ENCODE peak calls at places on chromosomes 7 and 10, in eight cellular contexts. N, V, S, H, W, O, U and Q are unnamed samples.

GRCh38 chr10:14748471-14748870 is 26.2 kb downstream of the FAM107B start:
- DNase-seq in W (no peak), S (no peak), N (no peak), O (no peak), H (no peak), V (no peak), U (no peak), Q (no peak)

GRCh38 chr7:24831240-24831639 is 74.0 kb upstream of the GSDME start:
- DNase-seq in V (peak; percentile 58), N (no peak), S (no peak), W (no peak), O (no peak), U (peak; percentile 74), H (peak; percentile 84), Q (no peak)

GRCh38 chr10:13707156-13707881 is 120.6 kb downstream of the PRPF18 start:
- DNase-seq in S (no peak), V (no peak), H (peak; percentile 87), N (no peak), U (peak; percentile 80), O (peak; percentile 58), W (no peak), Q (no peak)

GRCh38 chr7:84232653-84233052 is 38.1 kb upstream of the SEMA3A start:
- DNase-seq in W (no peak), H (peak; percentile 52), O (no peak), N (no peak), U (peak; percentile 62), S (no peak), V (no peak), Q (no peak)

GRCh38 chr7:37493123-37493522 is 44.5 kb upstream of the ELMO1 start:
- DNase-seq in H (no peak), O (no peak), U (no peak), S (no peak), N (no peak), V (no peak), W (no peak), Q (no peak)

GRCh38 chr10:91462423-91462822 is 52.3 kb downstream of the HECTD2 start:
- DNase-seq in O (no peak), N (no peak), W (no peak), H (no peak), V (peak; percentile 4), U (peak; percentile 4), S (no peak), Q (no peak)

GRCh38 chr7:111746950-111747349 is 184.7 kb upstream of the IMMP2L start:
- DNase-seq in W (no peak), N (no peak), U (no peak), H (no peak), V (no peak), S (no peak), O (no peak), Q (no peak)

GRCh38 chr7:105648561-105649401 is 67.5 kb upstream of the EFCAB10 start:
- DNase-seq in W (no peak), O (no peak), N (no peak), H (no peak), S (peak; percentile 97), U (peak; percentile 35), V (no peak), Q (no peak)

GRCh38 chr10:126476256-126476655 is 88.0 kb upstream of the ADAM12 start:
- DNase-seq in S (no peak), V (no peak), N (no peak), U (no peak), O (no peak), W (no peak), H (no peak), Q (no peak)

GRCh38 chr7:38339953-38340819 is 66.8 kb upstream of the TARP start:
- DNase-seq in N (no peak), S (no peak), O (no peak), W (no peak), U (no peak), H (no peak), V (no peak), Q (no peak)

GRCh38 chr7:27714831-27715444 is 25.0 kb upstream of the TAX1BP1 start:
- DNase-seq in H (no peak), U (no peak), N (no peak), W (no peak), V (no peak), S (no peak), O (no peak), Q (no peak)

GRCh38 chr7:158378978-158379377 is 208.6 kb downstream of the PTPRN2 start:
- DNase-seq in H (no peak), N (no peak), S (no peak), O (no peak), U (no peak), W (no peak), V (no peak), Q (no peak)

GRCh38 chr10:8365935-8366911 is 311.7 kb downstream of the GATA3 start:
- DNase-seq in W (no peak), V (no peak), U (peak; percentile 15), O (no peak), H (peak; percentile 2), S (no peak), N (peak; percentile 26), Q (peak; percentile 79)

GRCh38 chr7:140079121-140079536 is 16.4 kb upstream of the PARP12 start:
- DNase-seq in W (no peak), V (peak; percentile 54), S (no peak), U (peak; percentile 79), H (peak; percentile 100), N (no peak), O (no peak), Q (no peak)